ENCODE peak calls at places on chromosomes 16 and 17, in four cellular contexts. I, U, M and X are unnamed samples. For H3K4me1, the result is how much of the 10 kb centered on the place peaks cover.

GRCh38 chr17:9028171-9028570 is 6.9 kb downstream of the NTN1 start:
- DNase-seq in U (no peak), I (no peak), M (no peak), X (no peak)

GRCh38 chr16:6880263-6880662 is 452.4 kb upstream of the RBFOX1 start:
- DNase-seq in U (no peak), I (no peak), M (no peak), X (no peak)

GRCh38 chr17:7233701-7234099 is 617 bp downstream of the DVL2 start:
- DNase-seq in I (no peak), U (no peak), M (no peak), X (no peak)

GRCh38 chr17:3885970-3886369 is 6.9 kb downstream of the CAMKK1 start:
- DNase-seq in U (peak), I (no peak), M (no peak), X (no peak)

GRCh38 chr17:83128306-83129240 is 49.2 kb downstream of the METRNL start:
- DNase-seq in U (no peak), I (no peak), M (no peak), X (no peak)

GRCh38 chr16:74521691-74522090 is 85.2 kb downstream of the GLG1 start:
- DNase-seq in M (no peak), U (no peak), I (no peak), X (no peak)

GRCh38 chr17:74408262-74408661 is 23.6 kb upstream of the GPRC5C start:
- DNase-seq in I (no peak), U (peak), M (peak), X (no peak)

GRCh38 chr16:55901756-55902155 is 26.6 kb upstream of the CES5A start:
- DNase-seq in I (no peak), U (no peak), M (no peak), X (no peak)

GRCh38 chr16:87127061-87127765 is 190.0 kb downstream of the C16orf95 start:
- DNase-seq in M (no peak), I (no peak), U (no peak), X (no peak)

GRCh38 chr16:81624718-81625543 is 154.2 kb upstream of the PLCG2 start:
- DNase-seq in U (no peak), I (no peak), M (no peak), X (no peak)

GRCh38 chr16:52191533-52192134 is 355.3 kb downstream of the TOX3 start:
- DNase-seq in I (peak), U (peak), M (no peak), X (peak)

GRCh38 chr17:39671651-39672521 is 3.6 kb downstream of the PNMT start:
- DNase-seq in U (peak), M (no peak), I (no peak), X (peak)

GRCh38 chr17:2634361-2634960 is 41.0 kb downstream of the PAFAH1B1 start:
- DNase-seq in I (no peak), U (peak), M (peak), X (no peak)

GRCh38 chr17:29111816-29112499 is 68.2 kb downstream of the MYO18A start:
- DNase-seq in M (peak), U (peak), I (peak), X (no peak)

GRCh38 chr16:17370233-17371013 is 100.3 kb downstream of the XYLT1 start:
- DNase-seq in U (no peak), I (no peak), M (no peak), X (no peak)

GRCh38 chr16:77059441-77059840 is 131.5 kb upstream of the MON1B start:
- DNase-seq in I (no peak), M (no peak), U (no peak), X (no peak)

GRCh38 chr16:49280861-49281331 is 742 bp downstream of the CBLN1 start:
- DNase-seq in M (no peak), I (no peak), U (no peak), X (no peak)

GRCh38 chr16:50400967-50401348 is 32.2 kb upstream of the BRD7 start:
- DNase-seq in I (no peak), U (no peak), M (no peak), X (no peak)

GRCh38 chr16:30052671-30053372 is 12.7 kb upstream of the ALDOA start:
- DNase-seq in U (peak), M (peak), I (peak), X (no peak)

GRCh38 chr17:31475378-31476162 is 84.1 kb downstream of the RAB11FIP4 start:
- DNase-seq in U (no peak), I (no peak), M (no peak), X (no peak)

GRCh38 chr17:41492351-41492750 is 2.6 kb upstream of the KRT36 start:
- DNase-seq in U (no peak), I (no peak), M (no peak), X (no peak)

GRCh38 chr16:57479422-57480126 is 6.7 kb downstream of the DOK4 start:
- DNase-seq in I (no peak), M (no peak), U (no peak), X (peak)

GRCh38 chr17:53012364-53012763 is 810.4 kb upstream of the KIF2B start:
- DNase-seq in U (no peak), I (peak), M (no peak), X (no peak)

GRCh38 chr16:81823111-81823510 is 44.0 kb downstream of the PLCG2 start:
- DNase-seq in U (no peak), M (peak), I (no peak), X (no peak)

GRCh38 chr16:5175263-5175662 is 77.7 kb upstream of the EEF2KMT start:
- DNase-seq in U (no peak), I (no peak), M (no peak), X (no peak)

GRCh38 chr17:82592751-82593589 is 55.3 kb downstream of the WDR45B start:
- DNase-seq in I (peak), M (peak), U (peak), X (peak)

GRCh38 chr17:37180371-37180770 is 195.4 kb upstream of the C17orf78 start:
- DNase-seq in M (no peak), U (no peak), I (no peak), X (no peak)

GRCh38 chr17:74215332-74215727 is 2.0 kb downstream of the TTYH2 start:
- DNase-seq in U (no peak), M (no peak), I (no peak), X (no peak)

GRCh38 chr17:66397486-66397885 is 95.1 kb downstream of the PRKCA start:
- DNase-seq in U (no peak), I (no peak), M (no peak), X (no peak)

GRCh38 chr17:64459284-64459747 is 10.4 kb downstream of the MILR1 start:
- DNase-seq in I (no peak), U (no peak), M (no peak), X (no peak)

GRCh38 chr16:56609463-56609921 is 1.1 kb downstream of the MT2A start:
- DNase-seq in M (peak), U (peak), I (no peak), X (no peak)

GRCh38 chr16:3566990-3567389 is 10.2 kb downstream of the NLRC3 start:
- DNase-seq in I (no peak), M (no peak), U (no peak), X (no peak)

GRCh38 chr16:53257001-53257400 is 177.3 kb upstream of the RBL2 start:
- DNase-seq in M (no peak), I (no peak), U (no peak), X (no peak)

GRCh38 chr16:69481901-69482341 is 57.5 kb downstream of the CYB5B start:
- DNase-seq in M (peak), I (no peak), U (no peak), X (no peak)

GRCh38 chr16:67191410-67191994 is 453 bp upstream of the E2F4 start:
- DNase-seq in I (no peak), M (no peak), U (no peak), X (no peak)

GRCh38 chr16:54034684-54035083 is 251.9 kb downstream of the IRX3 start:
- DNase-seq in U (no peak), I (no peak), M (no peak), X (no peak)

GRCh38 chr17:15261063-15261817 is 3.9 kb downstream of the PMP22 start:
- DNase-seq in M (peak), U (peak), I (peak), X (no peak)

GRCh38 chr16:53087101-53087500 is 32.3 kb downstream of the CHD9 start:
- DNase-seq in U (no peak), M (no peak), I (no peak), X (no peak)

GRCh38 chr17:39208893-39209292 is 8.8 kb downstream of the RPL19 start:
- DNase-seq in U (no peak), I (no peak), M (peak), X (no peak)

GRCh38 chr17:55726440-55726839 is 3.8 kb upstream of the TMEM100 start:
- DNase-seq in M (peak), I (no peak), U (peak), X (no peak)

GRCh38 chr16:48215738-48216137 is 28.4 kb upstream of the LONP2 start:
- DNase-seq in M (no peak), U (no peak), I (no peak), X (no peak)

GRCh38 chr16:48217708-48218107 is 26.4 kb upstream of the LONP2 start:
- DNase-seq in M (no peak), I (no peak), U (no peak), X (no peak)

GRCh38 chr16:48210747-48211146 is 33.4 kb upstream of the LONP2 start:
- DNase-seq in M (no peak), U (no peak), I (no peak), X (no peak)

GRCh38 chr16:48206594-48207242 is 37.4 kb upstream of the LONP2 start:
- DNase-seq in M (no peak), I (no peak), U (no peak), X (no peak)

GRCh38 chr16:48212033-48212432 is 32.1 kb upstream of the LONP2 start:
- DNase-seq in U (no peak), M (no peak), I (no peak), X (no peak)
- H3K4me1 ChIP-seq in U (under half), M (under half), I (under half), X (under half)

GRCh38 chr16:89335803-89336485 is 118.4 kb downstream of the ZNF778 start:
- DNase-seq in I (no peak), U (no peak), M (peak), X (no peak)
- H3K4me1 ChIP-seq in I (under half), U (half or more), M (half or more), X (under half)

GRCh38 chr16:72937916-72938315 is 110.0 kb downstream of the ZFHX3 start:
- DNase-seq in M (no peak), I (no peak), U (no peak), X (no peak)

GRCh38 chr16:72935896-72936295 is 112.0 kb downstream of the ZFHX3 start:
- DNase-seq in M (peak), I (no peak), U (no peak), X (no peak)

GRCh38 chr16:72934661-72935403 is 113.1 kb downstream of the ZFHX3 start:
- DNase-seq in M (no peak), U (no peak), I (no peak), X (no peak)

GRCh38 chr16:72937360-72937759 is 110.6 kb downstream of the ZFHX3 start:
- DNase-seq in I (no peak), U (peak), M (no peak), X (no peak)

DNA sequence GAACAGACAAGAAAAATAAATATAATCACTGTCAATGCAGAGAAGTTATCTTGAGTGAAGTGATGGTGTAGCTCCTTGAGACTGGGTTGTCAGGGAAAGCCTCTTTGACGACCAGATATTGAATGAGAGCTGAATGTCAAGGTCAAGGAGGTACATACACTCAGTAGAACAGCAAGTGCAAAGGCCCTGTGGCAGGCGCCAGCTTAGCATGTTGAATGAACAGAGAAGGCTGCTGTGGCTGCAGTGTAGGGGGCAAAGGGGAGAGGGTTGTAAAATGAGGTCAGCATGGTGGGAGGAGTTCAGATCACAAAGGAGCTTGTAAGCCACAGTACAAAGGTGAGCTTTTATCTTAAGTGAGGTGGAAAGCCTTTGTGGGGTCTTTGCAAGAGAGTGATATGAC is 111.5 kb downstream of the ZFHX3 start:
- DNase-seq in I (no peak), M (no peak), U (no peak), X (no peak)
- H3K4me1 ChIP-seq in I (under half), M (half or more), U (half or more), X (under half)

DNA sequence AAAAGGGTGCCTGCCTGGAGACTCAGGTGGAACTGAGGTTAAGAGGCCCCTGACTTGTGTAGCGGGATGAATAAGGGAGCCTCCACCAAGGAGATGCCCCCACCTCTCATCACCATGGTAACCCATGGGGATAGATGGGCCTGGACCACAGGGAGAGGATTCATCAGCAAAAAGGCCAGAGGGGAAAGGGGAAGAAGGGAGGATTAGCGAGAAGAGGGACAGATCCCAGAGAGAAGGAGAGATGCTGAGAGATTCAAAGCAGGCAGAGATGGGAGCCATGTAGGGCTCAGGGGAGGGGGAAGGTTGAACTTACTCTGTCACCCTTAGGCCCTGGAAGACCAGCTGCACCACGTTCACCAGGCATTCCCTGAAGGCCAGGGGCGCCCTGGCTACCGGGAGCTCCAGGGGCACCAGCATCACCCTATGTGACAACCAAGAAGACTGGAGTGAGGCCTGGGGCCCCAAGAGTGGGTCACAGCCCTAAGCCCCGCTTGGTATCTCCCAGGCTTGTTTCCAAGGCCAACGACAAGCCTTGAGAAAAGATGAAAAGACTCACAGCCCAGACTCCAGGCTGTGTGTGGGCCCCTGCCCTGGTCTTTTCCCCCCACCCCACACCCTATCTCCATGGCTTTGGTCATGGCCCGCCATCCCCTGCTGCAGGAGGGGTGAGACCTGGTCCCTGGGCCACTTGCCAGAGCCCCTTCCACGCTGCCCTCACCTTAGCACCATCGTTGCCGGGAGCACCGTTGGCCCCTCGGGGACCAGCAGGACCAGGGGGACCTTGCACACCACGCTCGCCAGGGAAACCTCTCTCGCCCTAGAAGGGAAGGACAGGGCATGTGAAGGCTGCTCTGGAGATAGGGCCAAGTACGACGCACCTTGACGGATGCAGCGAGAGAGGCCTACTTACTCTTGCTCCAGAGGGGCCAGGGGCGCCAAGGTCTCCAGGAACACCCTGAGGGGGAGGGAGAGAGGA is 10.1 kb downstream of the COL1A1 start:
- DNase-seq in I (no peak), U (no peak), M (no peak), X (no peak)
- H3K4me1 ChIP-seq in I (under half), U (under half), M (under half), X (under half)

GRCh38 chr17:6162216-6162615 is 92.0 kb downstream of the WSCD1 start:
- DNase-seq in M (no peak), U (no peak), I (no peak), X (no peak)
- H3K4me1 ChIP-seq in M (under half), U (under half), I (under half), X (under half)